ENCODE peak calls at places on chromosomes 4 and X, in seven cellular contexts. One of them, this sample, is unnamed.

GRCh38 chrX:6226053-6226645 is 2.5 kb downstream of the NLGN4X start:
- DNase-seq in lung microvascular endothelial cell: no peak
- DNase-seq in progenitor cell of endocrine pancreas: peak; percentile 33
- DNase-seq in activated CD4-positive, alpha-beta T cell treated with anti-CD3 and anti-CD28 coated beads, Interleukin-2, amount 50 U/mL, for 1 hour: no peak
- DNase-seq in omental fat pad: no peak
- DNase-seq in psoas muscle: no peak
- DNase-seq in naive thymus-derived CD8-positive, alpha-beta T cell: no peak
- DNase-seq in this sample: no peak

GRCh38 chrX:119512145-119512800 is 44.0 kb downstream of the SLC25A5 start:
- DNase-seq in naive thymus-derived CD8-positive, alpha-beta T cell: no peak
- DNase-seq in lung microvascular endothelial cell: peak; percentile 74
- DNase-seq in activated CD4-positive, alpha-beta T cell treated with anti-CD3 and anti-CD28 coated beads, Interleukin-2, amount 50 U/mL, for 1 hour: no peak
- DNase-seq in omental fat pad: no peak
- DNase-seq in progenitor cell of endocrine pancreas: peak; percentile 25
- DNase-seq in psoas muscle: peak; percentile 58
- DNase-seq in this sample: peak; percentile 32

GRCh38 chr4:23890369-23891063 is 669 bp upstream of the PPARGC1A start:
- DNase-seq in naive thymus-derived CD8-positive, alpha-beta T cell: no peak
- DNase-seq in psoas muscle: no peak
- DNase-seq in activated CD4-positive, alpha-beta T cell treated with anti-CD3 and anti-CD28 coated beads, Interleukin-2, amount 50 U/mL, for 1 hour: no peak
- DNase-seq in lung microvascular endothelial cell: no peak
- DNase-seq in progenitor cell of endocrine pancreas: no peak
- DNase-seq in omental fat pad: no peak
- DNase-seq in this sample: no peak

GRCh38 chr4:110245567-110245966 is 47.2 kb upstream of the ELOVL6 start:
- DNase-seq in omental fat pad: no peak
- DNase-seq in psoas muscle: no peak
- DNase-seq in lung microvascular endothelial cell: no peak
- DNase-seq in progenitor cell of endocrine pancreas: no peak
- DNase-seq in naive thymus-derived CD8-positive, alpha-beta T cell: no peak
- DNase-seq in activated CD4-positive, alpha-beta T cell treated with anti-CD3 and anti-CD28 coated beads, Interleukin-2, amount 50 U/mL, for 1 hour: no peak
- DNase-seq in this sample: no peak

GRCh38 chrX:2761246-2761645 is 9.4 kb downstream of the XG start:
- DNase-seq in omental fat pad: no peak
- DNase-seq in progenitor cell of endocrine pancreas: no peak
- DNase-seq in lung microvascular endothelial cell: no peak
- DNase-seq in naive thymus-derived CD8-positive, alpha-beta T cell: no peak
- DNase-seq in psoas muscle: no peak
- DNase-seq in activated CD4-positive, alpha-beta T cell treated with anti-CD3 and anti-CD28 coated beads, Interleukin-2, amount 50 U/mL, for 1 hour: no peak
- DNase-seq in this sample: no peak

GRCh38 chr4:171162478-171162877 is 650.7 kb upstream of the GALNTL6 start:
- DNase-seq in activated CD4-positive, alpha-beta T cell treated with anti-CD3 and anti-CD28 coated beads, Interleukin-2, amount 50 U/mL, for 1 hour: no peak
- DNase-seq in naive thymus-derived CD8-positive, alpha-beta T cell: no peak
- DNase-seq in psoas muscle: no peak
- DNase-seq in omental fat pad: no peak
- DNase-seq in lung microvascular endothelial cell: no peak
- DNase-seq in progenitor cell of endocrine pancreas: no peak
- DNase-seq in this sample: no peak

GRCh38 chrX:70421618-70422017 is 1.5 kb upstream of the GDPD2 start:
- DNase-seq in omental fat pad: no peak
- DNase-seq in lung microvascular endothelial cell: no peak
- DNase-seq in activated CD4-positive, alpha-beta T cell treated with anti-CD3 and anti-CD28 coated beads, Interleukin-2, amount 50 U/mL, for 1 hour: no peak
- DNase-seq in psoas muscle: no peak
- DNase-seq in naive thymus-derived CD8-positive, alpha-beta T cell: no peak
- DNase-seq in progenitor cell of endocrine pancreas: no peak
- DNase-seq in this sample: no peak

GRCh38 chr4:183987987-183988392 is 82.9 kb downstream of the STOX2 start:
- DNase-seq in omental fat pad: no peak
- DNase-seq in progenitor cell of endocrine pancreas: no peak
- DNase-seq in activated CD4-positive, alpha-beta T cell treated with anti-CD3 and anti-CD28 coated beads, Interleukin-2, amount 50 U/mL, for 1 hour: no peak
- DNase-seq in naive thymus-derived CD8-positive, alpha-beta T cell: no peak
- DNase-seq in psoas muscle: peak; percentile 77
- DNase-seq in lung microvascular endothelial cell: peak; percentile 82
- DNase-seq in this sample: peak; percentile 68

GRCh38 chrX:31260351-31260750 is 188.5 kb upstream of the FTHL17 start:
- DNase-seq in progenitor cell of endocrine pancreas: no peak
- DNase-seq in activated CD4-positive, alpha-beta T cell treated with anti-CD3 and anti-CD28 coated beads, Interleukin-2, amount 50 U/mL, for 1 hour: no peak
- DNase-seq in lung microvascular endothelial cell: no peak
- DNase-seq in naive thymus-derived CD8-positive, alpha-beta T cell: no peak
- DNase-seq in psoas muscle: no peak
- DNase-seq in omental fat pad: no peak
- DNase-seq in this sample: no peak

GRCh38 chr4:154491341-154491679 is 289 bp downstream of the DCHS2 start:
- DNase-seq in lung microvascular endothelial cell: no peak
- DNase-seq in progenitor cell of endocrine pancreas: no peak
- DNase-seq in omental fat pad: no peak
- DNase-seq in naive thymus-derived CD8-positive, alpha-beta T cell: no peak
- DNase-seq in activated CD4-positive, alpha-beta T cell treated with anti-CD3 and anti-CD28 coated beads, Interleukin-2, amount 50 U/mL, for 1 hour: no peak
- DNase-seq in psoas muscle: no peak
- DNase-seq in this sample: no peak

GRCh38 chr4:162265802-162266201 is 102.0 kb upstream of the FSTL5 start:
- DNase-seq in psoas muscle: no peak
- DNase-seq in naive thymus-derived CD8-positive, alpha-beta T cell: no peak
- DNase-seq in omental fat pad: no peak
- DNase-seq in progenitor cell of endocrine pancreas: no peak
- DNase-seq in lung microvascular endothelial cell: no peak
- DNase-seq in activated CD4-positive, alpha-beta T cell treated with anti-CD3 and anti-CD28 coated beads, Interleukin-2, amount 50 U/mL, for 1 hour: no peak
- DNase-seq in this sample: no peak

GRCh38 chrX:46715521-46715920 is 43.4 kb downstream of the SLC9A7 start:
- DNase-seq in activated CD4-positive, alpha-beta T cell treated with anti-CD3 and anti-CD28 coated beads, Interleukin-2, amount 50 U/mL, for 1 hour: no peak
- DNase-seq in progenitor cell of endocrine pancreas: no peak
- DNase-seq in omental fat pad: no peak
- DNase-seq in lung microvascular endothelial cell: no peak
- DNase-seq in naive thymus-derived CD8-positive, alpha-beta T cell: no peak
- DNase-seq in psoas muscle: no peak
- DNase-seq in this sample: no peak

GRCh38 chrX:39396358-39396995 is 595.2 kb downstream of the MID1IP1 start:
- DNase-seq in progenitor cell of endocrine pancreas: no peak
- DNase-seq in lung microvascular endothelial cell: no peak
- DNase-seq in psoas muscle: no peak
- DNase-seq in omental fat pad: no peak
- DNase-seq in naive thymus-derived CD8-positive, alpha-beta T cell: no peak
- DNase-seq in activated CD4-positive, alpha-beta T cell treated with anti-CD3 and anti-CD28 coated beads, Interleukin-2, amount 50 U/mL, for 1 hour: no peak
- DNase-seq in this sample: no peak